ENCODE peak calls at places on chromosome 21, in eight cellular contexts. One of them, this sample, is unnamed.

GRCh38 chr21:28111151-28111619 is 881.5 kb downstream of the LTN1 start:
- DNase-seq in fibroblast of pulmonary artery: peak; percentile 95
- DNase-seq in tibial nerve: no peak
- DNase-seq in esophagus squamous epithelium: no peak
- DNase-seq in heart left ventricle: peak; percentile 71
- DNase-seq in nephron progenitor cell: peak; percentile 15
- DNase-seq in prostate gland: no peak
- DNase-seq in astrocyte: peak; percentile 83
- DNase-seq in this sample: no peak

GRCh38 chr21:28220670-28221069 is 772.0 kb downstream of the LTN1 start:
- DNase-seq in fibroblast of pulmonary artery: peak; percentile 71
- DNase-seq in tibial nerve: no peak
- DNase-seq in esophagus squamous epithelium: no peak
- DNase-seq in heart left ventricle: no peak
- DNase-seq in nephron progenitor cell: no peak
- DNase-seq in prostate gland: no peak
- DNase-seq in astrocyte: peak; percentile 25
- DNase-seq in this sample: no peak

GRCh38 chr21:44487831-44488230 is 32.5 kb downstream of the LRRC3 start:
- DNase-seq in fibroblast of pulmonary artery: peak; percentile 46
- DNase-seq in tibial nerve: no peak
- DNase-seq in esophagus squamous epithelium: no peak
- DNase-seq in heart left ventricle: no peak
- DNase-seq in nephron progenitor cell: no peak
- DNase-seq in prostate gland: no peak
- DNase-seq in astrocyte: no peak
- DNase-seq in this sample: no peak

GRCh38 chr21:42250422-42251403 is 31.8 kb downstream of the ABCG1 start:
- DNase-seq in fibroblast of pulmonary artery: no peak
- DNase-seq in tibial nerve: no peak
- DNase-seq in esophagus squamous epithelium: no peak
- DNase-seq in heart left ventricle: no peak
- DNase-seq in nephron progenitor cell: no peak
- DNase-seq in prostate gland: no peak
- DNase-seq in astrocyte: no peak
- DNase-seq in this sample: no peak

GRCh38 chr21:45304161-45304830 is 16.6 kb upstream of the POFUT2 start:
- DNase-seq in fibroblast of pulmonary artery: no peak
- DNase-seq in tibial nerve: no peak
- DNase-seq in esophagus squamous epithelium: no peak
- DNase-seq in heart left ventricle: no peak
- DNase-seq in nephron progenitor cell: no peak
- DNase-seq in prostate gland: no peak
- DNase-seq in astrocyte: no peak
- DNase-seq in this sample: no peak

GRCh38 chr21:23003951-23004350 is 2005.7 kb downstream of the NCAM2 start:
- DNase-seq in fibroblast of pulmonary artery: no peak
- DNase-seq in tibial nerve: no peak
- DNase-seq in esophagus squamous epithelium: no peak
- DNase-seq in heart left ventricle: no peak
- DNase-seq in nephron progenitor cell: no peak
- DNase-seq in prostate gland: no peak
- DNase-seq in astrocyte: no peak
- DNase-seq in this sample: no peak

GRCh38 chr21:17462276-17462981 is 50.4 kb upstream of the CXADR start:
- DNase-seq in fibroblast of pulmonary artery: peak; percentile 21
- DNase-seq in tibial nerve: no peak
- DNase-seq in esophagus squamous epithelium: no peak
- DNase-seq in heart left ventricle: no peak
- DNase-seq in nephron progenitor cell: no peak
- DNase-seq in prostate gland: peak; percentile 43
- DNase-seq in astrocyte: peak; percentile 76
- DNase-seq in this sample: no peak

GRCh38 chr21:16195896-16196443 is 466.2 kb downstream of the USP25 start:
- DNase-seq in fibroblast of pulmonary artery: peak; percentile 26
- DNase-seq in tibial nerve: no peak
- DNase-seq in esophagus squamous epithelium: no peak
- DNase-seq in heart left ventricle: no peak
- DNase-seq in nephron progenitor cell: no peak
- DNase-seq in prostate gland: no peak
- DNase-seq in astrocyte: peak; percentile 25
- DNase-seq in this sample: no peak

GRCh38 chr21:44957047-44957831 is 17.4 kb downstream of the SLX9 start:
- DNase-seq in fibroblast of pulmonary artery: no peak
- DNase-seq in tibial nerve: no peak
- DNase-seq in esophagus squamous epithelium: no peak
- DNase-seq in heart left ventricle: peak; percentile 26
- DNase-seq in nephron progenitor cell: no peak
- DNase-seq in prostate gland: no peak
- DNase-seq in astrocyte: no peak
- DNase-seq in this sample: no peak

GRCh38 chr21:45074048-45074817 is at the start of gene ADARB1:
- DNase-seq in fibroblast of pulmonary artery: peak; percentile 50
- DNase-seq in tibial nerve: no peak
- DNase-seq in esophagus squamous epithelium: no peak
- DNase-seq in heart left ventricle: peak; percentile 68
- DNase-seq in nephron progenitor cell: peak; percentile 78
- DNase-seq in prostate gland: peak; percentile 44
- DNase-seq in astrocyte: peak; percentile 44
- DNase-seq in this sample: no peak

GRCh38 chr21:37297364-37297763 is 30.2 kb upstream of the VPS26C start:
- DNase-seq in fibroblast of pulmonary artery: no peak
- DNase-seq in tibial nerve: no peak
- DNase-seq in esophagus squamous epithelium: no peak
- DNase-seq in heart left ventricle: no peak
- DNase-seq in nephron progenitor cell: no peak
- DNase-seq in prostate gland: no peak
- DNase-seq in astrocyte: no peak
- DNase-seq in this sample: no peak

GRCh38 chr21:37562920-37563640 is 196.5 kb downstream of the DYRK1A start:
- DNase-seq in fibroblast of pulmonary artery: no peak
- DNase-seq in tibial nerve: no peak
- DNase-seq in esophagus squamous epithelium: no peak
- DNase-seq in heart left ventricle: peak; percentile 52
- DNase-seq in nephron progenitor cell: no peak
- DNase-seq in prostate gland: peak; percentile 25
- DNase-seq in astrocyte: no peak
- DNase-seq in this sample: no peak

GRCh38 chr21:36487641-36488307 is 7.9 kb upstream of the CLDN14 start:
- DNase-seq in fibroblast of pulmonary artery: peak; percentile 66
- DNase-seq in tibial nerve: no peak
- DNase-seq in esophagus squamous epithelium: no peak
- DNase-seq in heart left ventricle: no peak
- DNase-seq in nephron progenitor cell: no peak
- DNase-seq in prostate gland: peak; percentile 90
- DNase-seq in astrocyte: peak; percentile 55
- DNase-seq in this sample: no peak

GRCh38 chr21:20523191-20523590 is 475.0 kb upstream of the NCAM2 start:
- DNase-seq in fibroblast of pulmonary artery: no peak
- DNase-seq in tibial nerve: no peak
- DNase-seq in esophagus squamous epithelium: no peak
- DNase-seq in heart left ventricle: no peak
- DNase-seq in nephron progenitor cell: no peak
- DNase-seq in prostate gland: no peak
- DNase-seq in astrocyte: no peak
- DNase-seq in this sample: no peak

GRCh38 chr21:37149411-37149810 is 76.4 kb downstream of the TTC3 start:
- DNase-seq in fibroblast of pulmonary artery: peak; percentile 85
- DNase-seq in tibial nerve: no peak
- DNase-seq in esophagus squamous epithelium: no peak
- DNase-seq in heart left ventricle: no peak
- DNase-seq in nephron progenitor cell: no peak
- DNase-seq in prostate gland: no peak
- DNase-seq in astrocyte: peak; percentile 45
- DNase-seq in this sample: no peak

GRCh38 chr21:43880111-43880985 is 15.3 kb downstream of the AGPAT3 start:
- DNase-seq in fibroblast of pulmonary artery: no peak
- DNase-seq in tibial nerve: no peak
- DNase-seq in esophagus squamous epithelium: no peak
- DNase-seq in heart left ventricle: peak; percentile 62
- DNase-seq in nephron progenitor cell: no peak
- DNase-seq in prostate gland: peak; percentile 90
- DNase-seq in astrocyte: peak; percentile 26
- DNase-seq in this sample: no peak

GRCh38 chr21:44086636-44087425 is 20.4 kb upstream of the PWP2 start:
- DNase-seq in fibroblast of pulmonary artery: no peak
- DNase-seq in tibial nerve: no peak
- DNase-seq in esophagus squamous epithelium: no peak
- DNase-seq in heart left ventricle: no peak
- DNase-seq in nephron progenitor cell: no peak
- DNase-seq in prostate gland: no peak
- DNase-seq in astrocyte: no peak
- DNase-seq in this sample: peak; percentile 34

GRCh38 chr21:34933609-34934345 is 115.3 kb downstream of the RUNX1 start:
- DNase-seq in fibroblast of pulmonary artery: no peak
- DNase-seq in tibial nerve: no peak
- DNase-seq in esophagus squamous epithelium: no peak
- DNase-seq in heart left ventricle: no peak
- DNase-seq in nephron progenitor cell: no peak
- DNase-seq in prostate gland: no peak
- DNase-seq in astrocyte: no peak
- DNase-seq in this sample: no peak

GRCh38 chr21:23542097-23542496 is 2065.2 kb downstream of the MRPL39 start:
- DNase-seq in fibroblast of pulmonary artery: no peak
- DNase-seq in tibial nerve: no peak
- DNase-seq in esophagus squamous epithelium: no peak
- DNase-seq in heart left ventricle: no peak
- DNase-seq in nephron progenitor cell: no peak
- DNase-seq in prostate gland: no peak
- DNase-seq in astrocyte: no peak
- DNase-seq in this sample: no peak

GRCh38 chr21:42162831-42163510 is 56.0 kb upstream of the ABCG1 start:
- DNase-seq in fibroblast of pulmonary artery: no peak
- DNase-seq in tibial nerve: no peak
- DNase-seq in esophagus squamous epithelium: no peak
- DNase-seq in heart left ventricle: no peak
- DNase-seq in nephron progenitor cell: no peak
- DNase-seq in prostate gland: no peak
- DNase-seq in astrocyte: no peak
- DNase-seq in this sample: no peak

GRCh38 chr21:41663805-41664788 is 102.8 kb downstream of the RIPK4 start:
- DNase-seq in fibroblast of pulmonary artery: peak; percentile 48
- DNase-seq in tibial nerve: no peak
- DNase-seq in esophagus squamous epithelium: no peak
- DNase-seq in heart left ventricle: no peak
- DNase-seq in nephron progenitor cell: no peak
- DNase-seq in prostate gland: no peak
- DNase-seq in astrocyte: no peak
- DNase-seq in this sample: peak; percentile 87

DNA sequence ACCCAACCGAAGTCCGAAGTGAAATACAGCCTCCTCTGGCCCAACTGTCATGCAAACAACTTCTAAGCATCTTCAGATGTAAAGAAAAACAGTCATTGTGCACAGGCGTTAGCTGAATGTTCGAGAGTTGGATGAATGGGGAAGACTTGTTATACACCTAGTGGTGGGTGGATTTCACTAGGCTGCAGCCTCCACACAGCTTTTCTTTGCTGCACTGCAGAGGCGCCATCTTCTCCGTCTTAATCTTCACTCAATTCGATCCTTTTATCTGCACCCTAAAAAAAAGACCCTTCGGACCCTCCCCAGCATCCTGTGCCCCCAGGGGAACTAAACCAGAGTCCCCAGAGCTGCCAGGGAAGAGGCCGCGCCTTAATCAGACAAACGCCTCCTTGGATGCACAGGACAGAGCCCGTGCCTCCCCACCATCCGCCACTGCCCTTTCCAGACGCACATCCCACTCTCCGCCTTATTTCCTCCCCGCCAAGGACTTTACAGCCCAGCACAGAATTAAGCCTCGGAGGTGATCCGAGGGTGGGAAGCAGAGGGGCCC is 1.4 kb downstream of the APP start:
- DNase-seq in fibroblast of pulmonary artery: peak; percentile 79
- DNase-seq in tibial nerve: no peak
- DNase-seq in esophagus squamous epithelium: no peak
- DNase-seq in heart left ventricle: peak; percentile 38
- DNase-seq in nephron progenitor cell: peak; percentile 31
- DNase-seq in prostate gland: peak; percentile 53
- DNase-seq in astrocyte: peak; percentile 68
- DNase-seq in this sample: no peak
- TF ChIP-seq CTCF in fibroblast of pulmonary artery: peak; percentile 60
- TF ChIP-seq CTCF in tibial nerve: peak; percentile 14
- TF ChIP-seq CTCF in esophagus squamous epithelium: peak; percentile 36
- TF ChIP-seq CTCF in heart left ventricle: peak; percentile 48
- TF ChIP-seq CTCF in nephron progenitor cell: peak; percentile 15
- TF ChIP-seq CTCF in prostate gland: peak; percentile 45
- TF ChIP-seq CTCF in astrocyte: peak; percentile 57
- TF ChIP-seq CTCF in this sample: peak; percentile 36

DNA sequence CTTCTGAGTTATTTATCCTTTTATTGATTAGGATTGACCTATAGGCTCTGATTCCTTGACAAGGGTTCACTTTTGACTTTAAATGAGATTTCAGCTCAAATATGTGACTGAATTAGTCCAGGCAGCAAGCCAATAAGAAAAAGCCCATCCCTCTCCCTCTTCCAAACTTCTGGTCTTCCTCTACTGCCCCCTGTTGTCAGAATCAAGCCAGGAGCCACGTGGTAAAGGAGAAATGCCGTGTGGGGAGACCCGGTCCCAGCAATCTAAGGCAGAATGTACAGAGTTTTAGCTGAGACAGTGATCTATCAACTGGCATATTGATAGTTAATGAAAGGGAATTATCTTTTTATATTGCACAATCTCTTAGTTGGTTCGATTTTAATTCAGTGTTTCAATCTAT is 5.2 kb downstream of the ADAMTS5 start:
- DNase-seq in fibroblast of pulmonary artery: no peak
- DNase-seq in tibial nerve: no peak
- DNase-seq in esophagus squamous epithelium: no peak
- DNase-seq in heart left ventricle: no peak
- DNase-seq in nephron progenitor cell: no peak
- DNase-seq in prostate gland: no peak
- DNase-seq in astrocyte: no peak
- DNase-seq in this sample: no peak
- TF ChIP-seq CTCF in fibroblast of pulmonary artery: peak; percentile 19
- TF ChIP-seq CTCF in tibial nerve: no peak
- TF ChIP-seq CTCF in esophagus squamous epithelium: no peak
- TF ChIP-seq CTCF in heart left ventricle: peak; percentile 28
- TF ChIP-seq CTCF in nephron progenitor cell: peak; percentile 27
- TF ChIP-seq CTCF in prostate gland: no peak
- TF ChIP-seq CTCF in astrocyte: peak; percentile 8
- TF ChIP-seq CTCF in this sample: peak; percentile 34

GRCh38 chr21:32734214-32734613 is 6.4 kb upstream of the SYNJ1 start:
- DNase-seq in fibroblast of pulmonary artery: no peak
- DNase-seq in tibial nerve: no peak
- DNase-seq in esophagus squamous epithelium: no peak
- DNase-seq in heart left ventricle: no peak
- DNase-seq in nephron progenitor cell: no peak
- DNase-seq in prostate gland: no peak
- DNase-seq in astrocyte: no peak
- DNase-seq in this sample: no peak
- TF ChIP-seq CTCF in fibroblast of pulmonary artery: no peak
- TF ChIP-seq CTCF in tibial nerve: no peak
- TF ChIP-seq CTCF in esophagus squamous epithelium: no peak
- TF ChIP-seq CTCF in heart left ventricle: no peak
- TF ChIP-seq CTCF in nephron progenitor cell: no peak
- TF ChIP-seq CTCF in prostate gland: no peak
- TF ChIP-seq CTCF in astrocyte: no peak
- TF ChIP-seq CTCF in this sample: no peak

DNA sequence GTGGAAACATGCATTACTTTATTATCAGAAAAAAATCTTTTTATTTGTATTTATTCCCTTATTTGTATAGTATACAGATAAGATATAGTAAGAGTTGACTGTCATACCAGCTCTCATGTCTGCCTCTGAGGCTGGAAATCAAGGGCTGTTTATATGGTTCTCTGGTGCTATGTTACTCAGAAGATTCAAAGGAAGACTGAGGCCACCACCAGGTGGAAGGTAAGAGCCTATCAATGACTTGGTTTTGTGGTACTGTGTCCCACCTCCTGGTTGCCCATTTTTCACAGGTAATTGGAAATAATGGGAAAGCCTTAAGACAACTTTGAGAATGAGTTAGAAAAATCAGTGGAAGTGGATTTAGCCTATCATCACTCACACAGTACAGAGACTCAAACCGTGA is 342.1 kb downstream of the DSCAM start:
- DNase-seq in fibroblast of pulmonary artery: no peak
- DNase-seq in tibial nerve: no peak
- DNase-seq in esophagus squamous epithelium: no peak
- DNase-seq in heart left ventricle: no peak
- DNase-seq in nephron progenitor cell: no peak
- DNase-seq in prostate gland: no peak
- DNase-seq in astrocyte: no peak
- DNase-seq in this sample: no peak
- TF ChIP-seq CTCF in fibroblast of pulmonary artery: no peak
- TF ChIP-seq CTCF in tibial nerve: no peak
- TF ChIP-seq CTCF in esophagus squamous epithelium: no peak
- TF ChIP-seq CTCF in heart left ventricle: no peak
- TF ChIP-seq CTCF in nephron progenitor cell: no peak
- TF ChIP-seq CTCF in prostate gland: no peak
- TF ChIP-seq CTCF in astrocyte: no peak
- TF ChIP-seq CTCF in this sample: no peak

This sample was measured in CD14-positive monocyte.